ENCODE peak calls at places on chromosomes 2 and 18, in seven cellular contexts. K, S, R, N, O, F and D are unnamed samples.

GRCh38 chr2:109386004-109386695 is 227.6 kb downstream of the SEPTIN10 start:
- DNase-seq in R (no peak), F (no peak), K (no peak), S (no peak), N (peak), O (no peak), D (no peak)

GRCh38 chr2:180246281-180246680 is 239.2 kb upstream of the CWC22 start:
- DNase-seq in K (no peak), R (no peak), F (no peak), O (no peak), S (no peak), N (no peak), D (no peak)

GRCh38 chr2:206556357-206556949 is 85.8 kb upstream of the FAM237A start:
- DNase-seq in S (no peak), R (peak), N (peak), F (no peak), K (peak), O (peak), D (no peak)

GRCh38 chr2:168090366-168091019 is 156.9 kb downstream of the STK39 start:
- DNase-seq in K (no peak), R (no peak), S (no peak), F (no peak), N (no peak), O (peak), D (no peak)

GRCh38 chr2:32832821-32833220 is 113.9 kb upstream of the LTBP1 start:
- DNase-seq in S (no peak), R (no peak), K (no peak), O (no peak), N (peak), F (no peak), D (no peak)

GRCh38 chr2:101002562-101003277 is 631 bp downstream of the RPL31 start:
- DNase-seq in N (no peak), R (no peak), S (no peak), F (peak), O (peak), K (peak), D (no peak)

GRCh38 chr2:132669854-132670103 is 226 bp downstream of the LYPD1 start:
- DNase-seq in N (no peak), R (no peak), K (no peak), S (peak), F (peak), O (no peak), D (peak)

GRCh38 chr2:199457147-199458016 is at the start of gene SATB2:
- DNase-seq in K (peak), O (peak), N (peak), R (peak), S (peak), F (peak), D (peak)

GRCh38 chr2:215432759-215433594 is 2.9 kb downstream of the FN1 start:
- DNase-seq in F (no peak), S (no peak), R (no peak), O (no peak), K (no peak), N (no peak), D (no peak)

GRCh38 chr2:38997784-38998183 is 108.1 kb downstream of the ARHGEF33 start:
- DNase-seq in O (no peak), N (peak), K (no peak), F (no peak), S (no peak), R (no peak), D (peak)

GRCh38 chr2:36468463-36469266 is 113.1 kb downstream of the CRIM1 start:
- DNase-seq in F (no peak), N (peak), K (no peak), R (no peak), S (no peak), O (no peak), D (no peak)

GRCh38 chr2:41483221-41483620 is 564.6 kb upstream of the PKDCC start:
- DNase-seq in N (no peak), R (no peak), F (no peak), K (no peak), S (no peak), O (no peak), D (no peak)

GRCh38 chr2:28592481-28592880 is 96.6 kb downstream of the PLB1 start:
- DNase-seq in R (no peak), K (no peak), N (no peak), F (no peak), O (no peak), S (no peak), D (no peak)

GRCh38 chr2:161123531-161124030 is 36.6 kb upstream of the TANK start:
- DNase-seq in R (peak), K (no peak), N (no peak), F (peak), O (no peak), S (no peak), D (peak)

GRCh38 chr2:46376586-46377286 is 79.5 kb downstream of the EPAS1 start:
- DNase-seq in R (no peak), F (no peak), O (no peak), N (no peak), S (no peak), K (no peak), D (no peak)

GRCh38 chr2:230761704-230762103 is 49.1 kb downstream of the CAB39 start:
- DNase-seq in S (no peak), O (no peak), K (no peak), N (no peak), F (no peak), R (no peak), D (no peak)

GRCh38 chr2:19357383-19358241 is 811 bp downstream of the OSR1 start:
- DNase-seq in N (peak), O (no peak), S (peak), K (no peak), F (no peak), R (no peak), D (no peak)

GRCh38 chr2:29834624-29835023 is 86.8 kb downstream of the ALK start:
- DNase-seq in S (no peak), N (no peak), K (no peak), F (no peak), O (no peak), R (no peak), D (no peak)

GRCh38 chr2:225233234-225233633 is 166.3 kb upstream of the NYAP2 start:
- DNase-seq in R (no peak), N (peak), O (no peak), S (no peak), F (no peak), K (no peak), D (no peak)

GRCh38 chr2:23669413-23670244 is 257.3 kb downstream of the ATAD2B start:
- DNase-seq in S (peak), N (peak), O (no peak), R (no peak), K (no peak), F (peak), D (peak)

GRCh38 chr18:47729356-47729755 is 201.1 kb downstream of the SMAD2 start:
- DNase-seq in F (no peak), K (no peak), O (no peak), S (no peak), R (no peak), N (no peak), D (peak)

GRCh38 chr2:199148076-199148845 is 309.5 kb downstream of the SATB2 start:
- DNase-seq in F (no peak), R (no peak), K (no peak), O (no peak), S (no peak), N (no peak), D (no peak)

GRCh38 chr18:60549338-60549960 is 176.9 kb upstream of the MC4R start:
- DNase-seq in R (peak), O (peak), F (no peak), S (no peak), N (peak), K (peak), D (no peak)

GRCh38 chr18:24369420-24369819 is 28.2 kb downstream of the OSBPL1A start:
- DNase-seq in S (no peak), K (no peak), F (no peak), N (peak), R (no peak), O (no peak), D (no peak)

GRCh38 chr2:207122914-207123744 is 42.6 kb downstream of the KLF7 start:
- DNase-seq in F (no peak), O (no peak), R (peak), K (no peak), N (no peak), S (no peak), D (no peak)

DNA sequence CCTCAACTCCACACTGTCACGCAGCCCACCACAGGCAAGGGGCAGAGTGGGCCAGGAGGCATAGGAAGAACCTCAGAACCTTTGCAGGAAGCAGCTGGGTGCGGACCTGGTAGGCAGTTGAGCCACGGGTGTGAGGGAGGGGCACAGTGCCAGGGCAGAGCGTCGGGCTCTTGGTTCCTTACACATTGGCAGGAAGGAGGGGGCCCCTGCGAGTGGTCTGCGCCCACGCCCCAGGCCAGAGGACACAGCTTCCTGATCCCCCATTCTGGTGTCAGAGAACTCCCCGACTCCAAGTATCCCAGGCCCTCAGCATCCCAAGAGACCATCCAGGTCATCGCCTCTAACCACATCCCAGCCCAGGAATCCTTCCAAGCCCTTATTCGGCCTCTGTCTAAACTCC is 61.5 kb downstream of the TNS1 start:
- DNase-seq in F (no peak), R (no peak), O (no peak), S (no peak), K (no peak), N (no peak), D (no peak)
- H3K4me3 ChIP-seq in F (peak), R (no peak), O (no peak), S (no peak), K (no peak), N (no peak), D (no peak)

GRCh38 chr2:172090947-172091625 is 5.8 kb downstream of the DLX1 start:
- DNase-seq in N (no peak), O (no peak), K (no peak), R (no peak), S (no peak), F (no peak), D (peak)
- TF ChIP-seq CTCF in N (no peak), O (no peak), K (no peak), R (no peak), S (no peak), F (no peak), D (no peak)

GRCh38 chr2:159799833-159800232 is 1.8 kb upstream of the CD302 start:
- DNase-seq in O (no peak), N (no peak), R (no peak), S (no peak), K (no peak), F (no peak), D (no peak)

GRCh38 chr2:159801925-159802324 is 3.9 kb upstream of the CD302 start:
- DNase-seq in N (no peak), F (no peak), S (no peak), R (no peak), O (no peak), K (no peak), D (no peak)

GRCh38 chr2:159798376-159798724 is 342 bp upstream of the CD302 start:
- DNase-seq in S (no peak), O (no peak), N (no peak), K (no peak), F (no peak), R (no peak), D (no peak)

GRCh38 chr2:159795781-159796667 is 2.0 kb downstream of the CD302 start:
- DNase-seq in N (no peak), R (no peak), O (no peak), S (no peak), K (no peak), F (no peak), D (no peak)

DNA sequence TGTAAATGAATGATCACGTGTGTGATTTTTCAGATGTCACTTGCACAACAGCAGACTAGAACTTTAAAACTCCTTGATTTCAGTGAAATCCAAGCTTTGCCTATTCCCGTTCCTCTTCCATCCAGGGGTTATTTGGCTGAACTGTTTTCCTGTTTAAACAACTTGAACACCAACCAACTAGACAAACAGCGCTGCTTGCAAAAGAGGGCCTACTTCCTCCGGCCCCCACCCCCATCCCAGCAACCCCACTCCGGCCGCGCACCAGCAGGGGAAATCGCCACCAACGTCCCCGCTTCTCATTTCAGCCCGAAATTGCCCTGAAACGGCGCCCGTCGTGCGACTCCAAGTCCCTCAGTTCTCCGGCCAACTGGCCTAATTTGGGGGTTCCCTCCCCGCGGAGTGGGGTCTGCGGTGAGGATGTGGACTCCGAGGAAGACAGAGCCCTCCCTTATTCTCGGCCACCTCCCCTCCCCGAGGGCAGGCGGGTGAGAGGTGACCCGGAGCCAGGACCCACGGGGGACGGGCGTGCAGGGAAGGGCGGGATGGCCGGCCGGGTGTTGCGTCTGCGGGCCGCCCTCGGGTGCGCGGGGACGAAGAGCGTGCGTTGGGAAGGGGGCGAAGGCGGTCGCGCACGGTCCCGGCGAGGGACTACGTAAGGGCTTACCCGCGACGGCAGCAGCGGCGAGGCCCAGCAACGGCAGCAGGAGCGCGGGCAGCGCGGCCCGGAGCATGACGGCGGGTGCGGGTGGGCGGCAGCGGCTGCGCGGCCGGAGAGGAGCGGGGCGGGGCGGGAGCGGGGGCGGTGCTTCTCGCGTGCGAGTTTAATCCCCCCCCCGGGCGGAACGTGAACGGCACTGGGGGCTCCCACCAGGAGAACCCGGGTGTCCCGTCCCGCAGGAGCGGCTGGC is at the start of gene CD302:
- DNase-seq in O (peak), K (peak), R (no peak), F (peak), N (peak), S (peak), D (peak)
- H3K4me3 ChIP-seq in O (peak), K (peak), R (no peak), F (peak), N (peak), S (peak), D (peak)

GRCh38 chr2:99404800-99405669 is 67.8 kb downstream of the EIF5B start:
- DNase-seq in R (no peak), S (no peak), F (no peak), N (no peak), O (no peak), K (no peak), D (no peak)

GRCh38 chr2:99401841-99402240 is 64.7 kb downstream of the EIF5B start:
- DNase-seq in O (no peak), S (no peak), F (no peak), K (no peak), N (no peak), R (no peak), D (no peak)

GRCh38 chr2:99403084-99403483 is 65.9 kb downstream of the EIF5B start:
- DNase-seq in O (no peak), R (no peak), S (no peak), F (no peak), N (peak), K (no peak), D (no peak)

GRCh38 chr2:99404039-99404799 is 67.0 kb downstream of the EIF5B start:
- DNase-seq in R (no peak), O (no peak), K (no peak), S (no peak), F (no peak), N (no peak), D (no peak)

DNA sequence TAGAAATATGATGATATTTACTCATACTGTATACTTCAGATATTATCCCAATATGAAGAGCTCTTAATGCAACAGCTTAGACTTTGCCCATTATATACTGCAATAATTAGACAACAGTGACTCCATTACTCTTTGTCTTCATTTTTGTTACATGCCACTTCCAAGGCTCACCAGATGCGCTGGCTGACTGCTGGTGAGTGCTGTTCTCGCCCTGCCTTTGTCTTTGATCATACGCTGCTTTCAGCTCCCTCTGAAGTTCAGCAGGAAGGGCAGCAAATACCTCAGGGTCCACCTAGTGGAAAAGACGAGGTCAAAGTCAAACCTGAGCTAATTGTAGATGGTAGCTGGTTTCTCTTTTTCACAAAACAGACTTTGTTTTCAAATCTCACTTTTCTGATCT is 66.3 kb downstream of the EIF5B start:
- DNase-seq in N (no peak), F (no peak), O (no peak), S (no peak), K (no peak), R (no peak), D (no peak)
- TF ChIP-seq CTCF in N (no peak), F (no peak), O (no peak), S (no peak), K (no peak), R (no peak), D (no peak)

GRCh38 chr18:9474103-9474982 is 970 bp upstream of the RALBP1 start:
- DNase-seq in R (peak), K (no peak), N (peak), O (no peak), F (peak), S (no peak), D (no peak)

GRCh38 chr18:9474983-9475642 is at the start of gene RALBP1:
- DNase-seq in F (peak), R (peak), N (peak), O (peak), S (peak), K (peak), D (peak)

GRCh38 chr18:9475643-9476580 is 599 bp downstream of the RALBP1 start:
- DNase-seq in O (peak), S (peak), N (peak), K (peak), F (no peak), R (no peak), D (no peak)

GRCh38 chr18:9478545-9478944 is 3.2 kb downstream of the RALBP1 start:
- DNase-seq in O (no peak), K (no peak), R (no peak), F (no peak), N (no peak), S (no peak), D (no peak)

GRCh38 chr18:9477509-9477908 is 2.2 kb downstream of the RALBP1 start:
- DNase-seq in O (no peak), F (no peak), K (no peak), R (no peak), N (no peak), S (no peak), D (no peak)
- H3K4me3 ChIP-seq in O (no peak), F (no peak), K (peak), R (no peak), N (no peak), S (no peak), D (no peak)

GRCh38 chr2:10361220-10361588 is 58.5 kb downstream of the HPCAL1 start:
- DNase-seq in N (peak), K (no peak), S (no peak), O (no peak), F (no peak), R (no peak), D (no peak)
- TF ChIP-seq CTCF in N (no peak), K (no peak), S (no peak), O (no peak), F (no peak), R (no peak), D (no peak)

GRCh38 chr2:105822186-105822585 is 77.5 kb downstream of the NCK2 start:
- DNase-seq in S (no peak), N (no peak), O (peak), R (no peak), F (no peak), K (no peak), D (no peak)

GRCh38 chr2:105820151-105820550 is 75.4 kb downstream of the NCK2 start:
- DNase-seq in F (no peak), R (no peak), O (no peak), N (no peak), K (no peak), S (no peak), D (no peak)

GRCh38 chr2:105820691-105821090 is 76.0 kb downstream of the NCK2 start:
- DNase-seq in R (no peak), K (no peak), O (no peak), S (no peak), N (no peak), F (no peak), D (no peak)

GRCh38 chr2:105824446-105824845 is 79.7 kb downstream of the NCK2 start:
- DNase-seq in O (no peak), R (no peak), F (no peak), N (no peak), K (no peak), S (no peak), D (no peak)

GRCh38 chr2:105821428-105822125 is 76.9 kb downstream of the NCK2 start:
- DNase-seq in F (no peak), S (no peak), N (no peak), K (no peak), O (no peak), R (no peak), D (no peak)
- H3K4me3 ChIP-seq in F (no peak), S (no peak), N (no peak), K (no peak), O (no peak), R (no peak), D (no peak)

DNA sequence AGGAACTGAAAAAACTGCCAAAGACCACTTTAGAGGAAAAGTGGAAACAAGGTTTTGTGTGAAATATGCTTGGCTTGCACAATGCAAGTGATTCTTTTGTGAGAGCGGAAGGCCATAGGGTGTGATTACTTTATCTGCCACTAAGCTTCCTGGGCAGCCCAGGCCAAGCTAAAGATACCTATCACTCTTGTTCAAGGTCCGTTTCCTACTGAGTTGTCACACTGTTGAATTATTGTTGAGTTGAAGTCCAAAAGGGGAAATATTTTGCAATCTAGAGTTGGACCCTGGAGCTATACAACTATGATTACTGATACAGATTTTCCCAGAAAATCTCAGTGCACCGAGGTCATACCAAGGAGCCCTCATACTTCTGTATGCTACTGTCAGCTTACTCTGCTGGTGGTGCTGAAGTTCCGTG is 72.7 kb upstream of the CTAGE1 start:
- DNase-seq in O (no peak), N (no peak), R (no peak), F (no peak), S (no peak), K (no peak), D (no peak)
- TF ChIP-seq CTCF in O (peak), N (no peak), R (no peak), F (no peak), S (no peak), K (peak), D (no peak)